ENCODE peak calls at places on chromosomes 3 and 15, in four cellular contexts. O is sigmoid colon, J is IMR-90, A is GM23338. D is an unnamed sample.

GRCh38 chr3:111547645-111548044 is 5.6 kb downstream of the CD96 start:
- DNase-seq in O (no peak), J (no peak), A (no peak), D (no peak)

GRCh38 chr15:77915261-77915960 is 162.1 kb downstream of the TBC1D2B start:
- DNase-seq in O (peak; percentile 34), J (no peak), A (no peak), D (no peak)

GRCh38 chr3:189276481-189277190 is 104.9 kb downstream of the TPRG1 start:
- DNase-seq in O (no peak), J (peak; percentile 28), A (no peak), D (peak; percentile 89)

GRCh38 chr3:153752405-153753027 is 368.7 kb upstream of the ARHGEF26 start:
- DNase-seq in O (no peak), J (no peak), A (no peak), D (no peak)

GRCh38 chr15:101156509-101157159 is 95.2 kb downstream of the CHSY1 start:
- DNase-seq in O (peak; percentile 45), J (peak; percentile 56), A (no peak), D (peak; percentile 84)

GRCh38 chr3:52183786-52184445 is 14.0 kb upstream of the ALAS1 start:
- DNase-seq in O (peak; percentile 51), J (no peak), A (no peak), D (no peak)

GRCh38 chr3:108448593-108448992 is 61.8 kb downstream of the MYH15 start:
- DNase-seq in O (no peak), J (no peak), A (no peak), D (no peak)

GRCh38 chr3:157131861-157132260 is 28.1 kb downstream of the CCNL1 start:
- DNase-seq in O (no peak), J (peak; percentile 61), A (no peak), D (peak; percentile 90)

GRCh38 chr15:54119056-54119455 is 140.8 kb downstream of the UNC13C start:
- DNase-seq in O (no peak), J (no peak), A (no peak), D (no peak)

GRCh38 chr3:43620953-43621405 is 832 bp downstream of the ANO10 start:
- DNase-seq in O (no peak), J (peak; percentile 22), A (no peak), D (peak; percentile 17)

GRCh38 chr3:28050895-28051294 is 190.5 kb upstream of the CMC1 start:
- DNase-seq in O (no peak), J (peak; percentile 5), A (no peak), D (peak; percentile 73)

GRCh38 chr15:25106209-25106608 is 151.4 kb downstream of the SNRPN start:
- DNase-seq in O (no peak), J (no peak), A (no peak), D (no peak)

GRCh38 chr15:77533530-77533929 is 99.2 kb downstream of the LINGO1 start:
- DNase-seq in O (peak; percentile 46), J (no peak), A (peak; percentile 53), D (no peak)

GRCh38 chr3:108528459-108529231 is 18.2 kb upstream of the MYH15 start:
- DNase-seq in O (no peak), J (no peak), A (no peak), D (no peak)

GRCh38 chr3:111895079-111895478 is 36.0 kb downstream of the PHLDB2 start:
- DNase-seq in O (no peak), J (peak; percentile 76), A (peak; percentile 59), D (no peak)

GRCh38 chr3:172213765-172214358 is 174.5 kb downstream of the FNDC3B start:
- DNase-seq in O (no peak), J (no peak), A (peak; percentile 54), D (no peak)

GRCh38 chr3:169901453-169901852 is 9.9 kb upstream of the SAMD7 start:
- DNase-seq in O (no peak), J (no peak), A (no peak), D (no peak)

GRCh38 chr3:69542265-69543079 is 156.6 kb upstream of the FRMD4B start:
- DNase-seq in O (no peak), J (no peak), A (peak; percentile 78), D (peak; percentile 32)

GRCh38 chr15:96234109-96234892 is 96.2 kb upstream of the NR2F2 start:
- DNase-seq in O (no peak), J (peak; percentile 51), A (no peak), D (peak; percentile 83)

GRCh38 chr3:64449026-64449425 is 223.8 kb upstream of the PRICKLE2 start:
- DNase-seq in O (no peak), J (no peak), A (no peak), D (no peak)

GRCh38 chr3:64454179-64454578 is 228.9 kb upstream of the PRICKLE2 start:
- DNase-seq in O (no peak), J (peak; percentile 85), A (no peak), D (no peak)

GRCh38 chr3:64454768-64455167 is 229.5 kb upstream of the PRICKLE2 start:
- DNase-seq in O (no peak), J (no peak), A (no peak), D (no peak)

GRCh38 chr3:64451283-64452012 is 226.2 kb upstream of the PRICKLE2 start:
- DNase-seq in O (no peak), J (no peak), A (no peak), D (no peak)

DNA sequence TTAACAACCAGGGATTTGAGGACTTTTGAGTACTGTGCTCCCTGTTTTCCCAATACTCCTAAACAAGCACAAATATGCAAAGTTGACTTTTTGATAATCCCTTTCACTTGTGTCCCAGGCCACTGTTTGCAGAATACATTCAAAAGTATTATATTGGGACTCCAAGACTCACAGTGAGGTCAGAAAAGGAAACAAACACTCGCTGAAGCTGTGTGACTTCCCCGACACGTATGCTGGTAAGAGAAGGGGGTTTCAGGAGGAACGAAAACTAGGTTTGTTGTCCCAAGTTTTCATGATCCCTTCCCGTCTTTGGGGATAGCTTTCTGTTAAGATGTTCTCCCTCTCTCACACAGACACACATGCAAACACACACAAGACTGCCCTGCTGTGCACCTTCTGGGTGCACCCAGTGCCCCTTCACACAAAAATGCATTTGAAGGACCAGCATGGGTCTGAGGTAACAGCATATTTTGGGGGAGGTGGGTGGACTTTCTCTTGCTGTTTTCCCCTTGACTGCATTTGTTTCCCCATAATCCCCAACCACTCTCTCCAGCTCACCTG is 225.2 kb upstream of the PRICKLE2 start:
- DNase-seq in O (no peak), J (no peak), A (no peak), D (no peak)
- H3K4me1 ChIP-seq in O (no peaks in the 10 kb centered on the region), J (peaks cover 1% of the 10 kb centered on the region), A (peaks cover 16% of the 10 kb centered on the region), D (no peaks in the 10 kb centered on the region)

GRCh38 chr15:52798529-52799101 is 8.5 kb upstream of the ONECUT1 start:
- DNase-seq in O (no peak), J (no peak), A (peak; percentile 88), D (no peak)

GRCh38 chr15:52795464-52796227 is 5.5 kb upstream of the ONECUT1 start:
- DNase-seq in O (no peak), J (no peak), A (peak; percentile 37), D (no peak)

GRCh38 chr15:52797625-52798501 is 7.7 kb upstream of the ONECUT1 start:
- DNase-seq in O (no peak), J (no peak), A (peak; percentile 61), D (no peak)

GRCh38 chr15:52796228-52796521 is 6.0 kb upstream of the ONECUT1 start:
- DNase-seq in O (no peak), J (no peak), A (no peak), D (no peak)

GRCh38 chr15:52796742-52797515 is 6.8 kb upstream of the ONECUT1 start:
- DNase-seq in O (no peak), J (no peak), A (no peak), D (no peak)
- H3K27me3 ChIP-seq in O (peaks cover 94% of the 10 kb centered on the region), J (peaks cover 91% of the 10 kb centered on the region), A (peaks cover 100% of the 10 kb centered on the region), D (peaks cover 100% of the 10 kb centered on the region)

GRCh38 chr15:57656434-57656833 is 50.1 kb upstream of the POLR2M start:
- DNase-seq in O (no peak), J (no peak), A (no peak), D (no peak)

GRCh38 chr15:57652481-57652880 is 54.0 kb upstream of the POLR2M start:
- DNase-seq in O (no peak), J (no peak), A (no peak), D (no peak)

GRCh38 chr15:57655809-57656208 is 50.7 kb upstream of the POLR2M start:
- DNase-seq in O (no peak), J (no peak), A (peak; percentile 20), D (no peak)

GRCh38 chr15:57655087-57655486 is 51.4 kb upstream of the POLR2M start:
- DNase-seq in O (no peak), J (no peak), A (no peak), D (no peak)

GRCh38 chr15:57654136-57654845 is 52.2 kb upstream of the POLR2M start:
- DNase-seq in O (no peak), J (peak; percentile 27), A (no peak), D (no peak)
- TF ChIP-seq CTCF in O (no peak), J (no peak), A (no peak), D (no peak)

DNA sequence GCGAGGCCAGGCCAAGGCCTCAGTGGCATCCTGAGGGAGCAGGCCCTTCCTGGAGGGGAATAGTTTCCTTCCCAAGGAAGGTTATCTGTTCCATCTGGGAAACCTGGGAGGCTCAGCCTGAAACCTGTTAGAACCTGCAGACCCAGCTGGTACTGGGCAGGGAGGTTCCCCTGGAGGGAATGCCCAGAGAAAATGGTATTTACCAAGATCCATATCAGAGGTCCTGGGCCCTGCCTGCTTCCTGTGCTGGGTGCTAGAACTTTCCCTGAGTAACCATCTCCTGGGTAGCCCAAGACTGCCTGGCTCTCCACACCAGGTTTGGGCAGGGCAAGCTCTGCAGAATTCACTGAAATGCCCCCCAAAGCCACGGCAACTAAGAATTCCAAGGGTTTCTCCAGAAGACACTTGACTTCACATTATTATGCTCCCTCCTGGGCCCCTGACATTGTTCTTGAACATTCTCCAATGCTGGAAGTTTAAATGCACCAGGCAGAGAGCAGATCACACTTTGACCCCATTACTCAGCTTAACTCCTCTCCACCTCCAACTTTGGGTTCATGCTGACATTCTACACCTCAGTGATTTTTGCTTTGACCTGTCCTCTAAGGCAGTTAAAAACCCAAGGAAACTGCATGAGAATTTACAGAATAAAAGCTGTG is 2.0 kb downstream of the CA12 start:
- DNase-seq in O (no peak), J (no peak), A (no peak), D (no peak)
- H3K4me1 ChIP-seq in O (no peaks in the 10 kb centered on the region), J (peaks cover 20% of the 10 kb centered on the region), A (peaks cover 24% of the 10 kb centered on the region), D (peaks cover 18% of the 10 kb centered on the region)

GRCh38 chr15:45669422-45669821 is 34.6 kb downstream of the SQOR start:
- DNase-seq in O (no peak), J (no peak), A (no peak), D (no peak)

GRCh38 chr15:45670061-45670460 is 35.2 kb downstream of the SQOR start:
- DNase-seq in O (no peak), J (no peak), A (no peak), D (no peak)

GRCh38 chr15:45667002-45667401 is 32.2 kb downstream of the SQOR start:
- DNase-seq in O (no peak), J (no peak), A (no peak), D (no peak)

GRCh38 chr15:45666119-45666875 is 31.5 kb downstream of the SQOR start:
- DNase-seq in O (no peak), J (no peak), A (no peak), D (no peak)

DNA sequence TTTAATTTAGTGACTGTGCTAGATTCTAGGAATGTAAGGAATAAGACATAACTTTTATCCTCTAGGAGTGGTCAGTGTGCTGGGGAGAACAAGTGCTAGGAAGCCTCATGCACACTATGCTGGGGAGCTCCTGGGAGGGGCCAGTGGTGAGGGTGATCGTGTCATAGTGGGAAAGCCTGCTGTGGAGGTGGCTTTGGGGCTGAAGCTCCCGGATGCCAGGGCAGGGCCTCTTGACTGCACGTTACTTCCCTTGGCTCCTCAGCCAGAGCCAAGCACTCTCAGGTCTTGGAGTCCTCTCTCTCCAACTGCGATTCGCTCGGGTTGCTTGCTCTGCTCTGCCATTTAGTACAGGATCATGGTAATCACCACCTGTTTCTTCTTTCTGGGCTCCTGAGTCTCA is 33.6 kb downstream of the SQOR start:
- DNase-seq in O (no peak), J (no peak), A (no peak), D (no peak)
- H3K27me3 ChIP-seq in O (no peaks in the 10 kb centered on the region), J (no peaks in the 10 kb centered on the region), A (no peaks in the 10 kb centered on the region), D (no peaks in the 10 kb centered on the region)

D was measured in foreskin keratinocyte.